ENCODE peak calls at places on chromosome 1, in nine cellular contexts. B is T-helper 1 cell; Y is NCI-H2081; M is fibroblast of the aortic adventitia; U is substantia nigra; I is esophagus squamous epithelium; A is fibroblast of lung; F is BJ; E is activated effector memory CD4-positive, alpha-beta T cell treated with anti-CD3 and anti-CD28 coated beads, Interleukin-2, amount 50 U/mL, for 16 hours. K is an unnamed sample.

GRCh38 chr1:29774355-29774754 is 538.0 kb downstream of the PTPRU start:
- DNase-seq in B (no peak), Y (no peak), M (no peak), U (no peak), I (no peak), A (no peak), F (no peak), E (no peak), K (no peak)

GRCh38 chr1:175702079-175702795 is 41.2 kb downstream of the TNR start:
- DNase-seq in B (no peak), Y (no peak), M (no peak), U (no peak), I (no peak), A (no peak), F (no peak), E (no peak), K (no peak)

GRCh38 chr1:15353839-15354579 is 55.7 kb upstream of the EFHD2 start:
- DNase-seq in B (no peak), Y (no peak), M (no peak), U (no peak), I (no peak), A (no peak), F (no peak), E (no peak), K (no peak)

GRCh38 chr1:151494741-151495281 is 16.4 kb upstream of the CGN start:
- DNase-seq in B (no peak), Y (peak), M (peak), U (no peak), I (no peak), A (peak), F (peak), E (no peak), K (no peak)

GRCh38 chr1:240608707-240609106 is 3.2 kb downstream of the GREM2 start:
- DNase-seq in B (no peak), Y (peak), M (no peak), U (no peak), I (no peak), A (no peak), F (no peak), E (no peak), K (no peak)

GRCh38 chr1:181062800-181063428 is 25.6 kb upstream of the IER5 start:
- DNase-seq in B (no peak), Y (no peak), M (peak), U (no peak), I (no peak), A (no peak), F (peak), E (no peak), K (no peak)

GRCh38 chr1:29949676-29950075 is 713.4 kb downstream of the PTPRU start:
- DNase-seq in B (no peak), Y (no peak), M (no peak), U (no peak), I (no peak), A (no peak), F (no peak), E (no peak), K (no peak)

GRCh38 chr1:9230869-9231533 is 3.6 kb upstream of the H6PD start:
- DNase-seq in B (no peak), Y (no peak), M (no peak), U (no peak), I (no peak), A (no peak), F (no peak), E (no peak), K (no peak)

GRCh38 chr1:220113136-220113695 is 19.3 kb downstream of the IARS2 start:
- DNase-seq in B (no peak), Y (peak), M (peak), U (no peak), I (no peak), A (no peak), F (no peak), E (no peak), K (no peak)

GRCh38 chr1:35454616-35455015 is 102.6 kb downstream of the KIAA0319L start:
- DNase-seq in B (no peak), Y (no peak), M (peak), U (no peak), I (no peak), A (peak), F (no peak), E (no peak), K (no peak)

GRCh38 chr1:206672011-206672688 is 12.6 kb upstream of the MAPKAPK2 start:
- DNase-seq in B (no peak), Y (peak), M (peak), U (no peak), I (no peak), A (no peak), F (no peak), E (no peak), K (no peak)

GRCh38 chr1:38029725-38030511 is 16.7 kb downstream of the POU3F1 start:
- DNase-seq in B (no peak), Y (no peak), M (peak), U (no peak), I (no peak), A (peak), F (no peak), E (peak), K (no peak)

GRCh38 chr1:18256318-18257235 is 149.0 kb downstream of the IGSF21 start:
- DNase-seq in B (no peak), Y (peak), M (peak), U (no peak), I (no peak), A (peak), F (no peak), E (no peak), K (no peak)

GRCh38 chr1:174209347-174210187 is 50.2 kb downstream of the RABGAP1L start:
- DNase-seq in B (no peak), Y (no peak), M (no peak), U (no peak), I (no peak), A (no peak), F (no peak), E (no peak), K (no peak)

GRCh38 chr1:184806296-184806721 is 51.7 kb upstream of the EDEM3 start:
- DNase-seq in B (no peak), Y (no peak), M (no peak), U (no peak), I (no peak), A (no peak), F (no peak), E (no peak), K (no peak)

GRCh38 chr1:11862890-11863289 is 4.1 kb upstream of the NPPB start:
- DNase-seq in B (no peak), Y (no peak), M (no peak), U (no peak), I (no peak), A (no peak), F (no peak), E (no peak), K (no peak)

GRCh38 chr1:118115567-118116272 is 69.3 kb downstream of the SPAG17 start:
- DNase-seq in B (no peak), Y (no peak), M (peak), U (no peak), I (no peak), A (peak), F (no peak), E (no peak), K (no peak)

GRCh38 chr1:23103001-23103879 is 65.4 kb downstream of the LUZP1 start:
- DNase-seq in B (no peak), Y (no peak), M (peak), U (no peak), I (no peak), A (peak), F (no peak), E (no peak), K (no peak)

GRCh38 chr1:8002329-8003320 is 23.5 kb downstream of the ERRFI1 start:
- DNase-seq in B (no peak), Y (no peak), M (no peak), U (no peak), I (no peak), A (peak), F (no peak), E (no peak), K (no peak)

GRCh38 chr1:65595724-65596123 is 175.3 kb downstream of the LEPR start:
- DNase-seq in B (no peak), Y (no peak), M (no peak), U (no peak), I (no peak), A (no peak), F (no peak), E (no peak), K (no peak)

GRCh38 chr1:183230403-183230802 is 44.3 kb downstream of the LAMC2 start:
- DNase-seq in B (no peak), Y (no peak), M (no peak), U (no peak), I (no peak), A (peak), F (no peak), E (no peak), K (no peak)

GRCh38 chr1:220448217-220448616 is 79.7 kb upstream of the MARK1 start:
- DNase-seq in B (no peak), Y (no peak), M (no peak), U (no peak), I (no peak), A (no peak), F (no peak), E (no peak), K (no peak)

GRCh38 chr1:117342397-117342796 is 24.9 kb upstream of the MAN1A2 start:
- DNase-seq in B (no peak), Y (no peak), M (no peak), U (no peak), I (no peak), A (no peak), F (no peak), E (no peak), K (no peak)

K was measured in NCI-H2107.